ENCODE peak calls at places on chromosomes 12 and 14, in six cellular contexts. G, B, X, E, A and V are unnamed samples.

GRCh38 chr12:51269174-51270066 is 795 bp downstream of the SMAGP start:
- DNase-seq in G (no peak), B (peak; percentile 10), X (peak; percentile 39), E (no peak), A (peak; percentile 64), V (no peak)

GRCh38 chr14:65080954-65081747 is 21.2 kb downstream of the MAX start:
- DNase-seq in G (no peak), B (no peak), X (no peak), E (no peak), A (no peak), V (no peak)

GRCh38 chr12:41944241-41944640 is 200.4 kb downstream of the GXYLT1 start:
- DNase-seq in G (no peak), B (no peak), X (no peak), E (no peak), A (no peak), V (no peak)

GRCh38 chr12:27261866-27262265 is 17.8 kb downstream of the STK38L start:
- DNase-seq in G (no peak), B (no peak), X (no peak), E (no peak), A (no peak), V (no peak)

GRCh38 chr12:12521923-12522322 is 40.7 kb downstream of the DUSP16 start:
- DNase-seq in G (no peak), B (no peak), X (no peak), E (no peak), A (no peak), V (no peak)

GRCh38 chr12:24972078-24972477 is 23.2 kb upstream of the BCAT1 start:
- DNase-seq in G (no peak), B (no peak), X (no peak), E (no peak), A (no peak), V (no peak)

GRCh38 chr14:61561144-61561543 is 134.2 kb upstream of the HIF1A start:
- DNase-seq in G (no peak), B (no peak), X (no peak), E (no peak), A (peak; percentile 88), V (no peak)

GRCh38 chr12:86730233-86730632 is 474.0 kb upstream of the MGAT4C start:
- DNase-seq in G (no peak), B (no peak), X (no peak), E (no peak), A (no peak), V (no peak)

GRCh38 chr14:24368562-24369252 is 723 bp downstream of the NFATC4 start:
- DNase-seq in G (peak; percentile 34), B (peak; percentile 53), X (peak; percentile 33), E (no peak), A (peak; percentile 73), V (peak; percentile 25)

GRCh38 chr12:129964826-129965457 is 61.1 kb upstream of the TMEM132D start:
- DNase-seq in G (no peak), B (no peak), X (no peak), E (no peak), A (no peak), V (no peak)

GRCh38 chr12:78062781-78063180 is 232.1 kb downstream of the NAV3 start:
- DNase-seq in G (no peak), B (peak; percentile 28), X (no peak), E (no peak), A (peak; percentile 13), V (no peak)

GRCh38 chr12:12172106-12172511 is 94.7 kb downstream of the LRP6 start:
- DNase-seq in G (no peak), B (no peak), X (no peak), E (no peak), A (peak; percentile 1), V (no peak)

GRCh38 chr12:115455268-115455681 is 771.3 kb upstream of the TBX3 start:
- DNase-seq in G (no peak), B (no peak), X (no peak), E (no peak), A (no peak), V (no peak)

GRCh38 chr12:6238875-6239274 is 38.7 kb downstream of the CD9 start:
- DNase-seq in G (no peak), B (no peak), X (no peak), E (no peak), A (no peak), V (no peak)

GRCh38 chr12:9798008-9798619 is 29.2 kb upstream of the KLRF1 start:
- DNase-seq in G (no peak), B (no peak), X (peak; percentile 37), E (no peak), A (peak; percentile 33), V (no peak)

GRCh38 chr14:32426028-32426427 is 96.9 kb downstream of the AKAP6 start:
- DNase-seq in G (no peak), B (no peak), X (no peak), E (no peak), A (no peak), V (no peak)

GRCh38 chr12:6692888-6693287 is 3.7 kb upstream of the ZNF384 start:
- DNase-seq in G (no peak), B (no peak), X (no peak), E (no peak), A (no peak), V (no peak)

GRCh38 chr12:114168061-114168460 is 201.9 kb upstream of the RBM19 start:
- DNase-seq in G (no peak), B (no peak), X (no peak), E (no peak), A (no peak), V (no peak)

GRCh38 chr12:54082402-54082892 is 28.8 kb downstream of the HOXC4 start:
- DNase-seq in G (no peak), B (no peak), X (peak; percentile 38), E (no peak), A (peak; percentile 13), V (no peak)

GRCh38 chr12:104046306-104046705 is 3.7 kb downstream of the GLT8D2 start:
- DNase-seq in G (no peak), B (no peak), X (no peak), E (no peak), A (no peak), V (no peak)